ENCODE peak calls at places on chromosomes 3 and 15, in eight cellular contexts. One of them, this sample, is unnamed.

GRCh38 chr15:96047255-96047931 is 283.1 kb upstream of the NR2F2 start:
- DNase-seq in SK-MEL-5: no peak
- DNase-seq in brain microvascular endothelial cell: peak
- DNase-seq in RCC 7860: no peak
- DNase-seq in neuronal stem cell: no peak
- DNase-seq in EL: peak
- DNase-seq in activated CD4-positive, CD25-positive, alpha-beta regulatory T cell: no peak
- DNase-seq in progenitor cell of endocrine pancreas: no peak
- DNase-seq in this sample: no peak

GRCh38 chr15:35874260-35874905 is 328.4 kb upstream of the DPH6 start:
- DNase-seq in SK-MEL-5: no peak
- DNase-seq in neuronal stem cell: no peak
- DNase-seq in activated CD4-positive, CD25-positive, alpha-beta regulatory T cell: no peak
- DNase-seq in progenitor cell of endocrine pancreas: no peak
- DNase-seq in brain microvascular endothelial cell: peak
- DNase-seq in RCC 7860: peak
- DNase-seq in EL: peak
- DNase-seq in this sample: no peak

GRCh38 chr15:64134322-64134829 is 17.2 kb upstream of the SNX22 start:
- DNase-seq in neuronal stem cell: no peak
- DNase-seq in brain microvascular endothelial cell: no peak
- DNase-seq in progenitor cell of endocrine pancreas: no peak
- DNase-seq in SK-MEL-5: no peak
- DNase-seq in activated CD4-positive, CD25-positive, alpha-beta regulatory T cell: no peak
- DNase-seq in EL: peak
- DNase-seq in RCC 7860: no peak
- DNase-seq in this sample: no peak

GRCh38 chr15:95626501-95627361 is 703.8 kb upstream of the NR2F2 start:
- DNase-seq in RCC 7860: no peak
- DNase-seq in activated CD4-positive, CD25-positive, alpha-beta regulatory T cell: no peak
- DNase-seq in progenitor cell of endocrine pancreas: no peak
- DNase-seq in neuronal stem cell: peak
- DNase-seq in EL: no peak
- DNase-seq in SK-MEL-5: no peak
- DNase-seq in brain microvascular endothelial cell: peak
- DNase-seq in this sample: no peak

GRCh38 chr15:70258369-70259029 is 160.8 kb upstream of the TLE3 start:
- DNase-seq in brain microvascular endothelial cell: no peak
- DNase-seq in activated CD4-positive, CD25-positive, alpha-beta regulatory T cell: peak
- DNase-seq in SK-MEL-5: no peak
- DNase-seq in EL: peak
- DNase-seq in neuronal stem cell: no peak
- DNase-seq in progenitor cell of endocrine pancreas: no peak
- DNase-seq in RCC 7860: no peak
- DNase-seq in this sample: no peak

GRCh38 chr3:149179225-149179624 is 42.4 kb downstream of the CP start:
- DNase-seq in activated CD4-positive, CD25-positive, alpha-beta regulatory T cell: no peak
- DNase-seq in brain microvascular endothelial cell: no peak
- DNase-seq in neuronal stem cell: no peak
- DNase-seq in EL: peak
- DNase-seq in progenitor cell of endocrine pancreas: no peak
- DNase-seq in SK-MEL-5: no peak
- DNase-seq in RCC 7860: peak
- DNase-seq in this sample: no peak

GRCh38 chr15:53675832-53676231 is 83.6 kb downstream of the WDR72 start:
- DNase-seq in neuronal stem cell: no peak
- DNase-seq in RCC 7860: no peak
- DNase-seq in activated CD4-positive, CD25-positive, alpha-beta regulatory T cell: no peak
- DNase-seq in brain microvascular endothelial cell: no peak
- DNase-seq in progenitor cell of endocrine pancreas: no peak
- DNase-seq in SK-MEL-5: no peak
- DNase-seq in EL: no peak
- DNase-seq in this sample: no peak

GRCh38 chr3:187586226-187586625 is 84.0 kb downstream of the SST start:
- DNase-seq in RCC 7860: no peak
- DNase-seq in EL: peak
- DNase-seq in activated CD4-positive, CD25-positive, alpha-beta regulatory T cell: no peak
- DNase-seq in neuronal stem cell: no peak
- DNase-seq in brain microvascular endothelial cell: no peak
- DNase-seq in progenitor cell of endocrine pancreas: no peak
- DNase-seq in SK-MEL-5: no peak
- DNase-seq in this sample: no peak

GRCh38 chr15:65650312-65651041 is 28.7 kb downstream of the SLC24A1 start:
- DNase-seq in RCC 7860: no peak
- DNase-seq in activated CD4-positive, CD25-positive, alpha-beta regulatory T cell: no peak
- DNase-seq in EL: no peak
- DNase-seq in neuronal stem cell: no peak
- DNase-seq in SK-MEL-5: no peak
- DNase-seq in progenitor cell of endocrine pancreas: no peak
- DNase-seq in brain microvascular endothelial cell: no peak
- DNase-seq in this sample: no peak

This sample was measured in sciatic nerve.